ENCODE peak calls at places on chromosomes 5 and 9, in six cellular contexts. W is adrenal gland, N is spleen, V is tibial artery, P is uterus, F is heart left ventricle. E is an unnamed sample.

GRCh38 chr5:71932649-71933338 is 174.5 kb upstream of the MAP1B start:
- DNase-seq in W (peak; percentile 66), V (peak; percentile 83), N (no peak), F (peak; percentile 63), P (peak; percentile 70), E (peak; percentile 83)

GRCh38 chr5:83493644-83494043 is 22.1 kb downstream of the VCAN start:
- DNase-seq in P (no peak), F (no peak), N (no peak), W (no peak), V (no peak), E (no peak)

GRCh38 chr9:37410969-37411785 is 11.3 kb upstream of the GRHPR start:
- DNase-seq in P (no peak), N (peak; percentile 68), F (no peak), W (no peak), V (no peak), E (no peak)

GRCh38 chr5:151571270-151572173 is 19.6 kb downstream of the FAT2 start:
- DNase-seq in V (no peak), P (no peak), N (no peak), F (no peak), W (no peak), E (no peak)

GRCh38 chr5:14664270-14665109 is at the start of gene OTULIN:
- DNase-seq in V (peak; percentile 87), F (peak; percentile 94), W (peak; percentile 91), N (peak; percentile 98), P (peak; percentile 90), E (peak; percentile 47)

GRCh38 chr5:60161340-60161934 is 267.9 kb upstream of the PDE4D start:
- DNase-seq in N (no peak), P (no peak), F (no peak), W (no peak), V (no peak), E (no peak)

GRCh38 chr9:109766351-109766750 is 13.6 kb upstream of the PALM2AKAP2 start:
- DNase-seq in N (no peak), V (no peak), P (no peak), W (peak; percentile 60), F (no peak), E (no peak)

GRCh38 chr5:160805376-160805775 is 46.6 kb downstream of the ATP10B start:
- DNase-seq in V (no peak), F (no peak), N (no peak), P (no peak), W (no peak), E (no peak)

GRCh38 chr5:32505718-32506117 is 61.2 kb upstream of the ZFR start:
- DNase-seq in W (no peak), F (no peak), N (no peak), P (peak; percentile 33), V (no peak), E (no peak)

DNA sequence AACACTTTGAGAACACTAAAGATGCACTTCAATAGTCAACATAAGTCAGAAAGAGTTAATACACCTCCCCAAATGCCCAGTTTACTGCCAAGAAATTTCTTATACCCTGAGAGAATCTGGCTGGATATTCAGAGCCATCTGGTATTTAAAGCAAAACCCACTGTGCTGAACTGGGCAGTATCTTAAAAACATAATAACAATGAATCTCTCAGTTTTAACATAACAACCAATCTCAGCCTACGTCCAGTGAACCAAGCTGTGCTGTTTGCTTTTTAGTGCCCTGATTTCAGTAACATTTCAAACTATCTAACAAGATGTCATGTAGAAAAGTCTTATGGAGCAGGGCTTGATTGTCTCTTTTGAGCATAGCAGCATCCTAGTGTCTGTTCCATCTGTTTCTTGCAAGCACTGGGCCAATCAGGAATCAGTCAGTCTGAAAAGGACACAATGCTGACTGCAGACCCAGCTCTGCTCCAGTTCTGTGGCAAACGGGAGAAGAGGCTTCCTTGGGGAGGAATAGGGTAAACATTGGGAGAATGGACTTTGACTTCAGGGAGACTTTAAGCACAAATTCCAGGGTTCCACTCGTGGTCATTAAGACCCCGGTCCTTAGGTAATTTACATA is 43.5 kb upstream of the FAM81B start:
- DNase-seq in F (no peak), P (no peak), W (no peak), V (no peak), N (no peak), E (no peak)
- TF ChIP-seq CTCF in F (no peak), P (no peak), W (no peak), V (no peak), N (no peak), E (no peak)

GRCh38 chr5:89282038-89282831 is 399.3 kb upstream of the MEF2C start:
- DNase-seq in F (no peak), V (no peak), P (no peak), N (no peak), W (no peak), E (no peak)

GRCh38 chr5:89279458-89280036 is 396.6 kb upstream of the MEF2C start:
- DNase-seq in W (no peak), V (no peak), P (no peak), N (no peak), F (no peak), E (no peak)

GRCh38 chr5:89281211-89281610 is 398.2 kb upstream of the MEF2C start:
- DNase-seq in N (no peak), F (no peak), W (no peak), P (no peak), V (no peak), E (no peak)

GRCh38 chr5:89277791-89278190 is 394.8 kb upstream of the MEF2C start:
- DNase-seq in P (no peak), W (no peak), N (no peak), V (no peak), F (no peak), E (no peak)

DNA sequence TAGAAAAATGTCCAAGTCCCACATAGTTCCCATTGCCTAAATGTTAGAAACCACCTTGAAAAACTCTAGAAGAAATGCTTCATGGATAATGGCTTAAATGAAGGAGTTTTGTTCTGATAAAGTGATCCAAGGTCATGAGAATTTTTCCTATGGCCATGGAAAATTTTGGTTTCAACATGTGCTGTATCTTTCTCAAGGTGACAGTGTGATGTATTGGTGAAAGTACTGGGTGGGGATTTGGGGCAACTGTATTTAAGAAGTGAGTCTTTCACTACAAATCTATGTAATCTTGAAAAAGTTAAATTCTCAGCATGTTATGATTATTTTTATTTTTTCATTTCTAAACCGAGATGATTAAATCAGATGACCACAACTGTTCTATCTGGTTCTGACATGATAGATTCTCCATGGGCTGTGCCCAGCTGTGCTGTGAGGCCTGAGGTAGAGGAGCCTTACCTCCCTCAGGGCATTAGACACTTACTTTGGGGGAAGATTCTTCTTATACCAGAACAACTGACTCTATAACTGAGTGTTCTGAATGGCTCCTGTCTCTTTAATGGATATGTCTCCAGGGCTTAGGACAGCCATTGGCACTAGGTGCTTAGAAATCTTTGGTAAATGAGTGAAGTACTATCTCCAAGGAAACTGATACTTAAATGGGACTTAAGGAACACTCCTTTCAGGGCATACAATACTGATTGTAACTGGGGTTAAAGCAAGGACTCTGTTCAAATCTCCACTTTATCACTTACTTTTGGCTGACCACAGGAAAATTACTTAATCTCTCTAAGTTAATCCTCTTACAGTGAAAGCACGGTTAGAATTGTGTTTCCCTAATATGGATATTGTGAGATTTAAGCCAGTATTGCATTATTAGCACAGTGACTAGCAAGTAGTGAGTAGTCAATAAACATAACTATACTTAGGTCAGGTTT is 397.4 kb upstream of the MEF2C start:
- DNase-seq in F (no peak), P (no peak), V (no peak), N (no peak), W (no peak), E (no peak)
- H3K27ac ChIP-seq in F (no peak overlapping the region), P (no peak overlapping the region), V (no peak overlapping the region), N (no peak overlapping the region), W (no peak overlapping the region), E (no peak overlapping the region)

DNA sequence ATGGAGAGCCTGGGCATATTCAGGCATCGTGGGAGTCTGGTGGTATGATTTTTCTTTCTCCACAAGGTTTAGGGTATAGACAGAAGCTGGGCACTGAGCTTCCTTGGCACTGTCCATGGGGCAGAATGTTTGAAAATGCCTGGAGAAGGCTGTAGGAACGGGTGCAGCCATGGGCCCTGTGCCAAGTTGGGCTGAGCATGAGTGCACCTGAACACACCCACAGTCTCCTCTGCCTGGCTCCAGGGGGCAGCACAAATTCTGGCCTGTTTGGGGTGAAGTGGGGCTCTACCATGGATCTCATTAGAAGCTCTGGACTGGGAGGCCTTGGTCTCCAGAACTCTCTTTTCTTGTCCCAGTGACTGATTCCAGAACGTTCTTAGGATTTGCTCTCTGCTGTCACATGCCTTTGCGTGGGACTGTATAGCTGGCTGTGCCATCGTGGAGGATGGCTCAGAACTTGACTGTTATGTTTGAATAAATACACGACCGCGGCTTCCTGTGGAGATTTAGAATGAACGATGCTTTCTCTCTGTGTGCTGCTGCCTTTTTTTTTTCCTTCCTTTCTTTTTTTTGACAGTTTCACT is 229.8 kb downstream of the FANCC start:
- DNase-seq in W (no peak), F (peak; percentile 47), P (no peak), N (peak; percentile 55), V (no peak), E (no peak)
- TF ChIP-seq CTCF in W (no peak), F (no peak), P (no peak), N (no peak), V (no peak), E (no peak)

DNA sequence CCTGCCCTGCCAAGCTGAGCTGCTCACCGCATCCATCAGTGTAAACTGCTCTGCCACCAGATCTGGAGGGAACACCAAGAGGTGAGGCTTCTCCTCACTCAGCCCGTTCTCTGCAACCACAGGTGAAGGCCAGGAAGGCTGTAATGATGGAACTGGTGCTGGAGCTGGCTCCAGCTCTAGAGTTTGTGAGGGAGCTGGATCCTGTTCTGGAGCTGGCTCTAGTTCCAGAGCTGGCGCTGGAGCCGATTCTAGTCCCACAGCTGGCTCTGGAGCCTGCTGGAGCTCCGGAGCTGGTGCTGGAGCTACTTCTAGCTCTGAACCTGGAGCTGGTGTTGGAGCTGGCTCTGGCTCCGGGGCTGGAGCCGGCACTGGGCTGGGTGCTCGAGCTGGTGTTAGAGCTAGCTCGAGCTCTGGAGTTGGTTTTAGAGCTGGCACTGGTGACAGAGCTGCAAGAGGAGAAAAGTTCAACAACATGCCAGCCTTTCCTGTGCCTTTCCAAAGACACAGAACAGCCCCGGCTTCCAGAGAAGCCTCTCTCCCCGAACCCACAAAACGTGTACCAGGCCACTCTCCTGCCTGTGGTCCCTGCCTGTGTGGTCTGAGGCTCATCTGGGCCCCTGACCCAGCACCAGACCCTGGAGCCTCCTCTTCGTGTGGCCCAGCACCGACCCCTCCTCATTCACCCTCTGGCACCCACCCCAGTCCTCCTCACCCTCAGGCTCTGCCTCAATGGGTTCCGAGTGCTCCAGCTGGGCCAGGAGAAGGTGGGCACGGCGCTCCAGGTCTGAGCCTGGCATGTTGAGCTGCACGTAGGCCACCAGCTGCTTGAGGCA is 12.9 kb downstream of the RALGDS start:
- DNase-seq in V (peak; percentile 15), N (peak; percentile 48), P (peak; percentile 11), F (peak; percentile 21), W (peak; percentile 20), E (no peak)
- H3K27ac ChIP-seq in V (no peak overlapping the region), N (no peak overlapping the region), P (no peak overlapping the region), F (no peak overlapping the region), W (no peak overlapping the region), E (no peak overlapping the region)

E was measured in thoracic aorta.